ENCODE peak calls at places on chromosomes 1 and 21, in nine cellular contexts. J is right lobe of liver; G is stimulated activated CD4-positive, alpha-beta T cell treated with anti-CD3 and anti-CD28 coated beads, Interleukin-4, amount 100 ng/mL, for 4 hours; Y is GM10248; W is naive thymus-derived CD8-positive, alpha-beta T cell; O is memory B cell; K is stimulated activated naive CD8-positive, alpha-beta T cell treated with anti-CD3 and anti-CD28 coated beads, Interleukin-15, Interleukin-2, amounts not matched to agents 100 U/mL and 50 U/mL, for 24 hours; P is HT1080; T is GM04504. D is an unnamed sample.

GRCh38 chr1:181538836-181539235 is 55.5 kb downstream of the CACNA1E start:
- DNase-seq in J (no peak), G (no peak), Y (no peak), W (no peak), O (no peak), K (no peak), P (no peak), T (no peak), D (no peak)

GRCh38 chr1:20183876-20184275 is 2.0 kb upstream of the UBXN10 start:
- DNase-seq in J (peak), G (no peak), Y (no peak), W (peak), O (no peak), K (no peak), P (no peak), T (no peak), D (no peak)

GRCh38 chr1:12057940-12058687 is 5.0 kb upstream of the TNFRSF8 start:
- DNase-seq in J (no peak), G (no peak), Y (no peak), W (peak), O (no peak), K (no peak), P (no peak), T (no peak), D (no peak)

GRCh38 chr21:41884501-41885030 is 5.4 kb upstream of the PRDM15 start:
- DNase-seq in J (no peak), G (no peak), Y (no peak), W (no peak), O (no peak), K (no peak), P (no peak), T (no peak), D (no peak)

GRCh38 chr1:232630047-232630893 is at the start of gene SIPA1L2:
- DNase-seq in J (peak), G (peak), Y (peak), W (peak), O (peak), K (peak), P (peak), T (peak), D (peak)

GRCh38 chr1:201737350-201738060 is 91.5 kb upstream of the IPO9 start:
- DNase-seq in J (no peak), G (no peak), Y (no peak), W (no peak), O (no peak), K (no peak), P (peak), T (peak), D (no peak)

GRCh38 chr1:160675641-160676410 is 29.0 kb upstream of the SLAMF1 start:
- DNase-seq in J (peak), G (peak), Y (peak), W (peak), O (peak), K (peak), P (peak), T (peak), D (peak)

GRCh38 chr1:25562928-25563283 is 19.5 kb downstream of the LDLRAP1 start:
- DNase-seq in J (no peak), G (no peak), Y (no peak), W (no peak), O (no peak), K (no peak), P (no peak), T (no peak), D (no peak)

GRCh38 chr1:224503161-224504118 is 68.8 kb upstream of the WDR26 start:
- DNase-seq in J (peak), G (no peak), Y (peak), W (no peak), O (no peak), K (peak), P (peak), T (peak), D (peak)

GRCh38 chr21:36698160-36699025 is 522 bp upstream of the SIM2 start:
- DNase-seq in J (no peak), G (no peak), Y (peak), W (no peak), O (no peak), K (peak), P (no peak), T (no peak), D (no peak)

GRCh38 chr1:31625561-31626272 is 8.2 kb downstream of the HCRTR1 start:
- DNase-seq in J (no peak), G (no peak), Y (no peak), W (peak), O (no peak), K (no peak), P (peak), T (peak), D (no peak)

GRCh38 chr1:179351281-179351680 is 14.5 kb upstream of the AXDND1 start:
- DNase-seq in J (no peak), G (no peak), Y (no peak), W (no peak), O (no peak), K (no peak), P (no peak), T (no peak), D (no peak)

GRCh38 chr1:201006450-201006849 is 17.1 kb downstream of the KIF21B start:
- DNase-seq in J (no peak), G (no peak), Y (no peak), W (no peak), O (no peak), K (no peak), P (peak), T (no peak), D (no peak)

GRCh38 chr1:54668567-54668966 is 27.0 kb downstream of the MROH7 start:
- DNase-seq in J (no peak), G (no peak), Y (no peak), W (no peak), O (no peak), K (no peak), P (no peak), T (no peak), D (no peak)

GRCh38 chr1:188027613-188028012 is 1198.9 kb downstream of the PLA2G4A start:
- DNase-seq in J (no peak), G (no peak), Y (peak), W (no peak), O (no peak), K (no peak), P (peak), T (no peak), D (no peak)

GRCh38 chr1:4749406-4749805 is 95.0 kb downstream of the AJAP1 start:
- DNase-seq in J (no peak), G (no peak), Y (no peak), W (no peak), O (no peak), K (no peak), P (no peak), T (no peak), D (no peak)

GRCh38 chr1:146034976-146035469 is 13.5 kb upstream of the HJV start:
- DNase-seq in J (no peak), G (no peak), Y (no peak), W (no peak), O (no peak), K (no peak), P (no peak), T (no peak), D (no peak)

GRCh38 chr21:45970674-45971486 is 10.7 kb upstream of the COL6A1 start:
- DNase-seq in J (peak), G (peak), Y (peak), W (no peak), O (no peak), K (peak), P (peak), T (no peak), D (no peak)

GRCh38 chr1:187257476-187257875 is 428.7 kb downstream of the PLA2G4A start:
- DNase-seq in J (no peak), G (no peak), Y (no peak), W (no peak), O (no peak), K (no peak), P (no peak), T (no peak), D (no peak)

GRCh38 chr1:229141701-229142377 is 129.1 kb upstream of the RAB4A start:
- DNase-seq in J (no peak), G (no peak), Y (no peak), W (no peak), O (no peak), K (no peak), P (no peak), T (no peak), D (no peak)

GRCh38 chr1:239386453-239387303 is at the start of gene CHRM3:
- DNase-seq in J (peak), G (no peak), Y (no peak), W (no peak), O (no peak), K (peak), P (peak), T (no peak), D (no peak)

GRCh38 chr1:13617773-13618172 is 34.1 kb downstream of the PDPN start:
- DNase-seq in J (no peak), G (no peak), Y (no peak), W (no peak), O (no peak), K (no peak), P (no peak), T (no peak), D (no peak)

GRCh38 chr1:97271906-97272788 is 550.6 kb downstream of the PTBP2 start:
- DNase-seq in J (no peak), G (no peak), Y (no peak), W (no peak), O (no peak), K (no peak), P (no peak), T (no peak), D (no peak)

GRCh38 chr1:81670286-81670685 is 130.4 kb upstream of the ADGRL2 start:
- DNase-seq in J (peak), G (no peak), Y (no peak), W (no peak), O (no peak), K (no peak), P (peak), T (peak), D (no peak)

GRCh38 chr1:226978350-226979114 is 38.4 kb downstream of the COQ8A start:
- DNase-seq in J (no peak), G (no peak), Y (no peak), W (no peak), O (no peak), K (no peak), P (no peak), T (no peak), D (no peak)

GRCh38 chr1:228064296-228064695 is 18.2 kb upstream of the ARF1 start:
- DNase-seq in J (peak), G (no peak), Y (no peak), W (peak), O (no peak), K (no peak), P (no peak), T (no peak), D (no peak)

GRCh38 chr1:47827032-47827585 is 170.1 kb downstream of the TRABD2B start:
- DNase-seq in J (no peak), G (no peak), Y (no peak), W (no peak), O (no peak), K (no peak), P (no peak), T (no peak), D (no peak)

GRCh38 chr1:220275430-220275829 is 3.2 kb upstream of the RAB3GAP2 start:
- DNase-seq in J (no peak), G (no peak), Y (no peak), W (no peak), O (no peak), K (no peak), P (no peak), T (no peak), D (no peak)

GRCh38 chr1:200228081-200228480 is 181.8 kb downstream of the ZNF281 start:
- DNase-seq in J (no peak), G (no peak), Y (no peak), W (no peak), O (no peak), K (no peak), P (no peak), T (no peak), D (no peak)

GRCh38 chr1:9265966-9266365 is 26.7 kb upstream of the SPSB1 start:
- DNase-seq in J (no peak), G (no peak), Y (no peak), W (peak), O (no peak), K (no peak), P (no peak), T (no peak), D (no peak)

GRCh38 chr1:41497631-41498030 is 13.1 kb upstream of the EDN2 start:
- DNase-seq in J (no peak), G (no peak), Y (no peak), W (no peak), O (no peak), K (no peak), P (no peak), T (no peak), D (no peak)

GRCh38 chr1:155085504-155086181 is 7.0 kb downstream of the EFNA3 start:
- DNase-seq in J (peak), G (peak), Y (peak), W (peak), O (peak), K (peak), P (peak), T (no peak), D (peak)